ENCODE peak calls at places on chromosome 18, in four cellular contexts. One of them, this sample, is unnamed.

GRCh38 chr18:79465392-79465991 is 69.8 kb downstream of the NFATC1 start:
- DNase-seq in progenitor cell of endocrine pancreas: no peak
- DNase-seq in tibial artery: no peak
- DNase-seq in OCI-LY7: peak
- DNase-seq in this sample: peak

GRCh38 chr18:66729459-66730239 is 125.8 kb upstream of the CDH19 start:
- DNase-seq in progenitor cell of endocrine pancreas: no peak
- DNase-seq in tibial artery: no peak
- DNase-seq in OCI-LY7: no peak
- DNase-seq in this sample: no peak

GRCh38 chr18:35191252-35192025 is 49.4 kb upstream of the ZNF397 start:
- DNase-seq in progenitor cell of endocrine pancreas: no peak
- DNase-seq in tibial artery: no peak
- DNase-seq in OCI-LY7: no peak
- DNase-seq in this sample: no peak

GRCh38 chr18:57784034-57784815 is 18.9 kb downstream of the ATP8B1 start:
- DNase-seq in progenitor cell of endocrine pancreas: no peak
- DNase-seq in tibial artery: no peak
- DNase-seq in OCI-LY7: no peak
- DNase-seq in this sample: peak

GRCh38 chr18:69353023-69353422 is 47.7 kb upstream of the DOK6 start:
- DNase-seq in progenitor cell of endocrine pancreas: no peak
- DNase-seq in tibial artery: no peak
- DNase-seq in OCI-LY7: no peak
- DNase-seq in this sample: no peak

GRCh38 chr18:74533666-74534065 is 634 bp upstream of the CNDP1 start:
- DNase-seq in progenitor cell of endocrine pancreas: no peak
- DNase-seq in tibial artery: peak
- DNase-seq in OCI-LY7: no peak
- DNase-seq in this sample: no peak

GRCh38 chr18:3255611-3256165 is 6.2 kb upstream of the MYL12B start:
- DNase-seq in progenitor cell of endocrine pancreas: no peak
- DNase-seq in tibial artery: no peak
- DNase-seq in OCI-LY7: no peak
- DNase-seq in this sample: no peak

GRCh38 chr18:65081786-65082185 is 669.0 kb upstream of the CDH7 start:
- DNase-seq in progenitor cell of endocrine pancreas: no peak
- DNase-seq in tibial artery: no peak
- DNase-seq in OCI-LY7: no peak
- DNase-seq in this sample: no peak

GRCh38 chr18:48576454-48576766 is 37.6 kb downstream of the CTIF start:
- DNase-seq in progenitor cell of endocrine pancreas: no peak
- DNase-seq in tibial artery: no peak
- DNase-seq in OCI-LY7: no peak
- DNase-seq in this sample: no peak

GRCh38 chr18:49623571-49623970 is 61.7 kb downstream of the LIPG start:
- DNase-seq in progenitor cell of endocrine pancreas: no peak
- DNase-seq in tibial artery: no peak
- DNase-seq in OCI-LY7: no peak
- DNase-seq in this sample: no peak

GRCh38 chr18:11167778-11168177 is 18.4 kb upstream of the PIEZO2 start:
- DNase-seq in progenitor cell of endocrine pancreas: no peak
- DNase-seq in tibial artery: no peak
- DNase-seq in OCI-LY7: no peak
- DNase-seq in this sample: no peak

GRCh38 chr18:66141716-66142115 is 390.9 kb downstream of the CDH7 start:
- DNase-seq in progenitor cell of endocrine pancreas: no peak
- DNase-seq in tibial artery: no peak
- DNase-seq in OCI-LY7: no peak
- DNase-seq in this sample: no peak

GRCh38 chr18:35749701-35750100 is 168.2 kb downstream of the GALNT1 start:
- DNase-seq in progenitor cell of endocrine pancreas: no peak
- DNase-seq in tibial artery: no peak
- DNase-seq in OCI-LY7: no peak
- DNase-seq in this sample: no peak

GRCh38 chr18:48336332-48336731 is 72.9 kb downstream of the ZBTB7C start:
- DNase-seq in progenitor cell of endocrine pancreas: no peak
- DNase-seq in tibial artery: no peak
- DNase-seq in OCI-LY7: no peak
- DNase-seq in this sample: no peak

GRCh38 chr18:74252032-74252380 is 39.8 kb downstream of the CYB5A start:
- DNase-seq in progenitor cell of endocrine pancreas: no peak
- DNase-seq in tibial artery: no peak
- DNase-seq in OCI-LY7: no peak
- DNase-seq in this sample: peak

GRCh38 chr18:49524349-49524748 is 37.3 kb upstream of the C18orf32 start:
- DNase-seq in progenitor cell of endocrine pancreas: no peak
- DNase-seq in tibial artery: no peak
- DNase-seq in OCI-LY7: no peak
- DNase-seq in this sample: no peak

GRCh38 chr18:73613706-73614340 is 533.8 kb downstream of the FBXO15 start:
- DNase-seq in progenitor cell of endocrine pancreas: no peak
- DNase-seq in tibial artery: no peak
- DNase-seq in OCI-LY7: no peak
- DNase-seq in this sample: peak

GRCh38 chr18:24837065-24837464 is 376.6 kb downstream of the HRH4 start:
- DNase-seq in progenitor cell of endocrine pancreas: no peak
- DNase-seq in tibial artery: no peak
- DNase-seq in OCI-LY7: no peak
- DNase-seq in this sample: peak

GRCh38 chr18:11002796-11003195 is 146.6 kb downstream of the PIEZO2 start:
- DNase-seq in progenitor cell of endocrine pancreas: no peak
- DNase-seq in tibial artery: no peak
- DNase-seq in OCI-LY7: no peak
- DNase-seq in this sample: no peak

GRCh38 chr18:41504316-41504715 is 450.7 kb upstream of the PIK3C3 start:
- DNase-seq in progenitor cell of endocrine pancreas: no peak
- DNase-seq in tibial artery: no peak
- DNase-seq in OCI-LY7: no peak
- DNase-seq in this sample: no peak

GRCh38 chr18:41940506-41941215 is 14.4 kb upstream of the PIK3C3 start:
- DNase-seq in progenitor cell of endocrine pancreas: no peak
- DNase-seq in tibial artery: no peak
- DNase-seq in OCI-LY7: no peak
- DNase-seq in this sample: peak

This sample was measured in kidney tubule cell.